ENCODE peak calls at places on chromosomes 1 and 21, in nine cellular contexts. G, E, H, T, V, W, J, P and B are unnamed samples.

GRCh38 chr21:26212220-26212619 is 41.6 kb upstream of the APP start:
- DNase-seq in G (no peak), E (no peak), H (no peak), T (no peak), V (no peak), W (no peak), J (no peak), P (no peak), B (no peak)

GRCh38 chr1:8315573-8316475 is 2.1 kb upstream of the SLC45A1 start:
- DNase-seq in G (no peak), E (no peak), H (no peak), T (no peak), V (no peak), W (no peak), J (no peak), P (no peak), B (no peak)

GRCh38 chr1:41467673-41468072 is 16.8 kb downstream of the EDN2 start:
- DNase-seq in G (no peak), E (no peak), H (no peak), T (no peak), V (no peak), W (no peak), J (no peak), P (no peak), B (peak)

GRCh38 chr1:39272027-39272790 is 67.7 kb downstream of the MACF1 start:
- DNase-seq in G (peak), E (peak), H (no peak), T (peak), V (no peak), W (no peak), J (peak), P (no peak), B (no peak)

GRCh38 chr1:23657659-23658275 is 33.8 kb upstream of the RPL11 start:
- DNase-seq in G (peak), E (peak), H (peak), T (peak), V (peak), W (peak), J (peak), P (peak), B (peak)

GRCh38 chr1:68780919-68781318 is 284.0 kb upstream of the DEPDC1 start:
- DNase-seq in G (no peak), E (no peak), H (no peak), T (no peak), V (no peak), W (no peak), J (no peak), P (no peak), B (no peak)

GRCh38 chr1:55519937-55520683 is 304.9 kb upstream of the USP24 start:
- DNase-seq in G (no peak), E (no peak), H (no peak), T (no peak), V (no peak), W (no peak), J (no peak), P (no peak), B (no peak)

GRCh38 chr1:6024376-6024775 is 21.3 kb upstream of the KCNAB2 start:
- DNase-seq in G (no peak), E (no peak), H (no peak), T (no peak), V (no peak), W (no peak), J (no peak), P (no peak), B (no peak)

GRCh38 chr1:28171246-28171645 is 5.2 kb downstream of the PTAFR start:
- DNase-seq in G (no peak), E (no peak), H (no peak), T (no peak), V (no peak), W (no peak), J (no peak), P (no peak), B (no peak)

GRCh38 chr1:1361982-1362423 is 3.6 kb upstream of the MXRA8 start:
- DNase-seq in G (peak), E (no peak), H (no peak), T (peak), V (no peak), W (no peak), J (no peak), P (no peak), B (no peak)